ENCODE peak calls at places on chromosomes 3 and 15, in seven cellular contexts. P is GM12878, C is endothelial cell of umbilical vein, F is ovary, G is Peyer's patch, O is heart left ventricle, E is testis. S is an unnamed sample.

GRCh38 chr3:64797000-64797399 is 109.2 kb upstream of the ADAMTS9 start:
- DNase-seq in G (no peak), F (no peak), P (no peak), O (no peak), C (no peak), E (no peak), S (no peak)

GRCh38 chr15:52682776-52683175 is 3.6 kb upstream of the ATOSA start:
- DNase-seq in G (no peak), O (no peak), P (peak; percentile 41), E (no peak), F (no peak), C (no peak), S (no peak)

GRCh38 chr15:36484038-36484778 is 95.2 kb upstream of the CDIN1 start:
- DNase-seq in P (no peak), G (no peak), E (no peak), F (no peak), O (no peak), C (no peak), S (no peak)

GRCh38 chr3:118972974-118973373 is 61.7 kb downstream of the IGSF11 start:
- DNase-seq in E (no peak), O (peak; percentile 39), P (no peak), G (no peak), C (no peak), F (no peak), S (no peak)

GRCh38 chr3:135862361-135862760 is 103.2 kb upstream of the PPP2R3A start:
- DNase-seq in F (no peak), C (no peak), O (no peak), G (no peak), P (no peak), E (no peak), S (no peak)

GRCh38 chr3:148077318-148077923 is 620.3 kb upstream of the AGTR1 start:
- DNase-seq in C (peak; percentile 48), F (no peak), P (no peak), E (no peak), O (no peak), G (no peak), S (no peak)

GRCh38 chr3:16462679-16463078 is 50.8 kb downstream of the RFTN1 start:
- DNase-seq in G (no peak), P (no peak), F (no peak), O (no peak), E (no peak), C (no peak), S (no peak)

GRCh38 chr3:42472555-42472954 is 29.9 kb upstream of the VIPR1 start:
- DNase-seq in C (no peak), G (no peak), E (no peak), P (no peak), F (no peak), O (no peak), S (no peak)

GRCh38 chr3:4976109-4976508 is 3.1 kb upstream of the BHLHE40 start:
- DNase-seq in F (no peak), E (peak; percentile 80), G (peak; percentile 73), O (peak; percentile 40), C (peak; percentile 69), P (no peak), S (no peak)

GRCh38 chr15:58331562-58331902 is 100.3 kb upstream of the LIPC start:
- DNase-seq in C (no peak), E (no peak), P (no peak), O (no peak), F (no peak), G (no peak), S (no peak)

GRCh38 chr3:124760601-124761000 is 30.3 kb downstream of the UMPS start:
- DNase-seq in F (no peak), P (no peak), C (no peak), E (no peak), G (no peak), O (no peak), S (peak; percentile 41)

GRCh38 chr15:83323296-83323711 is 38.8 kb upstream of the BNC1 start:
- DNase-seq in E (no peak), C (no peak), P (no peak), G (no peak), O (peak; percentile 13), F (no peak), S (no peak)

GRCh38 chr15:66566963-66567531 is 1.2 kb upstream of the LCTL start:
- DNase-seq in G (peak; percentile 75), P (peak; percentile 17), C (peak; percentile 67), E (peak; percentile 76), F (peak; percentile 50), O (peak; percentile 41), S (peak; percentile 40)

GRCh38 chr15:39362832-39363561 is 217.9 kb upstream of the THBS1 start:
- DNase-seq in F (no peak), O (no peak), G (no peak), P (no peak), E (no peak), C (peak; percentile 99), S (no peak)

GRCh38 chr3:163043074-163043473 is 1546.5 kb downstream of the OTOL1 start:
- DNase-seq in C (no peak), O (no peak), P (no peak), G (no peak), E (peak; percentile 32), F (no peak), S (no peak)

GRCh38 chr3:65083240-65083639 is 395.4 kb upstream of the ADAMTS9 start:
- DNase-seq in O (no peak), F (no peak), G (no peak), E (no peak), P (no peak), C (no peak), S (no peak)

GRCh38 chr3:135013206-135013605 is 218.1 kb downstream of the EPHB1 start:
- DNase-seq in E (no peak), C (no peak), G (no peak), F (no peak), P (no peak), O (no peak), S (no peak)

GRCh38 chr3:49133226-49133951 is 539 bp upstream of the LAMB2 start:
- DNase-seq in O (peak; percentile 91), E (peak; percentile 93), F (peak; percentile 83), P (no peak), C (peak; percentile 92), G (peak; percentile 86), S (peak; percentile 91)

DNA sequence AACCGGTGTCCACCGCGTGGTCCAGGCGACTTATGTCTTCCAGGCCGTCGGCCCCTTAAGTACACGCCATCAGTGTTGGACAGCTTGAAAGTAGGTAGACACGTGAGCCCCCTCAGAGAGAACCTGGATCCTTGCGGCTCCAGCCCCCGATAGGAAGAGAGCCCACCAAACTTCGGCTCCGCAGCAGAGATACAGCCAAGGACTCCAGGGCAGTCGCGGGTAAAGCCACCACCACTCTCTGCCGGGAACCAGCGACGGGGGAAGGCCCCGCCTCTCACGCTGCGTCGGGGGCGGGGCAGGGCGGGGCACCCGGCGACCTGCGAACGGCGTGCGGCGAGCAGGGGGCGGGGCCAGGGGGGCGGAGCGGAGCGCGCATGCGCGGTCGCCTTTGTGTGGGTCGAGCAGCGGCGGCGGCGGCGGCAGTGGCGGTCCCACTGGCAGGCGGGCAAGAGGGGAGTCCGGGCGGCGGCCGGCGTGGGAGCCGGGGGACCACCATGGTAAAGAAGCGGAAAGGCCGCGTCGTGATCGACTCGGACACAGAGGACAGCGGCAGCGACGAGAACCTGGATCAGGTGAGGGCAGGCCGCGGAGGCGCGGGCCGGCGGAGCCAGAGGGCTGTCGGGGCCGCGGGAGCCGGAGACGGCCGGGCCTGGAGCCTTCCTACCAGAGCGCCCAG is at the start of gene RTF1:
- DNase-seq in C (peak; percentile 94), F (peak; percentile 93), E (peak; percentile 96), G (peak; percentile 98), P (peak; percentile 52), O (peak; percentile 94), S (peak; percentile 83)
- TF ChIP-seq POLR2A in C (peak; percentile 83), F (peak; percentile 70), E (no peak), G (peak; percentile 80), P (peak; percentile 92), O (peak; percentile 86), S (peak; percentile 74)

GRCh38 chr15:85778107-85778776 is 16.5 kb downstream of the KLHL25 start:
- DNase-seq in P (no peak), F (no peak), E (peak; percentile 54), C (no peak), G (no peak), O (no peak), S (no peak)
- TF ChIP-seq POLR2A in P (no peak), F (no peak), E (no peak), C (no peak), G (no peak), O (no peak), S (no peak)

DNA sequence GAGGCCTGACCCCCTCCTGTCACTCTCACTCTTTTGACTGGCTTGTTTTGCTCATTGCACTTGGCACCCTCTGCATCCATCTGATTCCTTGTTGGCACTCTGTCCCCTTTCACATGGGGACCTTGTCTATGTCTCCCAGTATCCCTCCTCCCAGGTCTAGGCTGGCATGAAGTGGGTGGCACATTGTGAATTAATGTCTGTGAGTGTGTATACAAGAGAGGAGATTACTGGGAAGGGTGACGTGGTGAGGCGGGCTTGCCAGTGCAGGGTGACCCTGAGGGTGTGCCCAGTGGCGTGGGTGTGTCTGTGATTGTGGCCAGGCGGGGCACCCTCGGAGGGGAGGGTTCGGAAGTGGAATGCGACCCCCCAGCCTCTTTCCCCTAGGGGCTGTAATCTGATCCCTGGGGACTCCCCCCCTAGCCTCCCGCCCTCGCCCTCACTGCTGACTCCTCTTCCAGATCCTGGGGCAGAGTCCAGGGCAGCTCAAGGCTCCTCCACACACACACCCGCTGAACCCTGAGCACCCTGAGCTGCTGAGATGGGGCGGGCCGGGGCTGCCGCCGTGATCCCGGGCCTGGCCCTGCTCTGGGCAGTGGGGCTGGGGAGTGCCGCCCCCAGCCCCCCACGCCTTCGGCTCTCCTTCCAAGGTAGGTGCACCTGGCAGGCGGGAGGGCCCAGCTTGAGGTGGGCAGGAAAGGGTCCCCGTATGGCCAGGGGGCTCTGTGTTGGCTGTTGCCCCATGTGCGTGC is at the start of gene SEMA3B:
- DNase-seq in C (no peak), F (peak; percentile 62), O (peak; percentile 68), P (no peak), E (peak; percentile 65), G (peak; percentile 91), S (peak; percentile 91)
- TF ChIP-seq POLR2A in C (no peak), F (no peak), O (no peak), P (no peak), E (no peak), G (peak; percentile 88), S (no peak)

GRCh38 chr3:98554580-98554979 is 22.8 kb downstream of the GPR15 start:
- DNase-seq in O (no peak), P (no peak), F (no peak), G (no peak), E (no peak), C (no peak), S (no peak)
- TF ChIP-seq POLR2A in O (no peak), P (no peak), F (no peak), G (no peak), E (no peak), C (no peak), S (no peak)

GRCh38 chr3:52057806-52058099 is 1.4 kb upstream of the DUSP7 start:
- DNase-seq in E (no peak), P (no peak), O (no peak), C (no peak), G (no peak), F (no peak), S (no peak)

GRCh38 chr3:52055537-52056351 is 627 bp downstream of the DUSP7 start:
- DNase-seq in P (no peak), E (no peak), O (peak; percentile 58), F (no peak), C (peak; percentile 58), G (peak; percentile 68), S (peak; percentile 45)

GRCh38 chr3:52058111-52058510 is 1.7 kb upstream of the DUSP7 start:
- DNase-seq in P (no peak), E (no peak), O (no peak), G (no peak), F (no peak), C (no peak), S (no peak)

GRCh38 chr3:52056521-52056967 is at the start of gene DUSP7:
- DNase-seq in F (peak; percentile 64), E (peak; percentile 73), G (peak; percentile 86), C (no peak), P (no peak), O (peak; percentile 82), S (peak; percentile 59)

GRCh38 chr3:52056968-52057805 is 816 bp upstream of the DUSP7 start:
- DNase-seq in C (peak; percentile 99), G (peak; percentile 100), E (peak; percentile 100), O (peak; percentile 99), P (peak; percentile 90), F (peak; percentile 99), S (peak; percentile 98)
- TF ChIP-seq POLR2A in C (peak; percentile 29), G (peak; percentile 28), E (no peak), O (peak; percentile 68), P (peak; percentile 56), F (peak; percentile 20), S (no peak)